ENCODE peak calls at places on chromosomes 3 and 15, in seven cellular contexts. One of them, this sample, is unnamed.
A peak's percentile ranks its signal among the peaks of the same experiment; 100 is the strongest.

GRCh38 chr15:80161473-80162016 is 8.7 kb downstream of the FAH start:
- DNase-seq in A549: no peak
- DNase-seq in heart right ventricle: no peak
- DNase-seq in neural progenitor cell: no peak
- DNase-seq in SK-N-SH: no peak
- DNase-seq in esophagus squamous epithelium: no peak
- DNase-seq in colonic mucosa: no peak
- DNase-seq in this sample: no peak

GRCh38 chr15:55343168-55343567 is 24.1 kb downstream of the PIGB start:
- DNase-seq in A549: no peak
- DNase-seq in neural progenitor cell: no peak
- DNase-seq in heart right ventricle: no peak
- DNase-seq in SK-N-SH: peak; percentile 74
- DNase-seq in esophagus squamous epithelium: no peak
- DNase-seq in colonic mucosa: no peak
- DNase-seq in this sample: no peak

GRCh38 chr15:40595773-40596172 is 1.7 kb downstream of the KNL1 start:
- DNase-seq in A549: no peak
- DNase-seq in SK-N-SH: no peak
- DNase-seq in colonic mucosa: no peak
- DNase-seq in esophagus squamous epithelium: no peak
- DNase-seq in neural progenitor cell: no peak
- DNase-seq in heart right ventricle: no peak
- DNase-seq in this sample: no peak

GRCh38 chr3:127551971-127552370 is 38.6 kb downstream of the TPRA1 start:
- DNase-seq in A549: no peak
- DNase-seq in colonic mucosa: no peak
- DNase-seq in SK-N-SH: peak; percentile 82
- DNase-seq in neural progenitor cell: no peak
- DNase-seq in heart right ventricle: no peak
- DNase-seq in esophagus squamous epithelium: no peak
- DNase-seq in this sample: no peak

GRCh38 chr15:67010898-67011619 is 54.3 kb upstream of the SMAD3 start:
- DNase-seq in SK-N-SH: no peak
- DNase-seq in heart right ventricle: no peak
- DNase-seq in neural progenitor cell: peak; percentile 43
- DNase-seq in colonic mucosa: no peak
- DNase-seq in esophagus squamous epithelium: no peak
- DNase-seq in A549: no peak
- DNase-seq in this sample: no peak

GRCh38 chr15:71186971-71187960 is 72.0 kb downstream of the THSD4 start:
- DNase-seq in esophagus squamous epithelium: no peak
- DNase-seq in colonic mucosa: no peak
- DNase-seq in A549: no peak
- DNase-seq in neural progenitor cell: peak; percentile 59
- DNase-seq in heart right ventricle: no peak
- DNase-seq in SK-N-SH: no peak
- DNase-seq in this sample: no peak

GRCh38 chr3:14869877-14870563 is 51.3 kb downstream of the FGD5 start:
- DNase-seq in colonic mucosa: no peak
- DNase-seq in esophagus squamous epithelium: no peak
- DNase-seq in heart right ventricle: no peak
- DNase-seq in SK-N-SH: no peak
- DNase-seq in neural progenitor cell: no peak
- DNase-seq in A549: no peak
- DNase-seq in this sample: no peak

GRCh38 chr3:149019581-149019980 is 28.2 kb downstream of the GYG1 start:
- DNase-seq in A549: no peak
- DNase-seq in esophagus squamous epithelium: no peak
- DNase-seq in colonic mucosa: no peak
- DNase-seq in heart right ventricle: no peak
- DNase-seq in neural progenitor cell: no peak
- DNase-seq in SK-N-SH: no peak
- DNase-seq in this sample: no peak

GRCh38 chr3:58322793-58323192 is 9.9 kb upstream of the PXK start:
- DNase-seq in SK-N-SH: no peak
- DNase-seq in esophagus squamous epithelium: no peak
- DNase-seq in heart right ventricle: no peak
- DNase-seq in colonic mucosa: no peak
- DNase-seq in A549: no peak
- DNase-seq in neural progenitor cell: no peak
- DNase-seq in this sample: no peak

GRCh38 chr3:105580551-105580950 is 213.8 kb downstream of the ALCAM start:
- DNase-seq in A549: no peak
- DNase-seq in neural progenitor cell: no peak
- DNase-seq in SK-N-SH: no peak
- DNase-seq in heart right ventricle: no peak
- DNase-seq in esophagus squamous epithelium: no peak
- DNase-seq in colonic mucosa: no peak
- DNase-seq in this sample: no peak

GRCh38 chr15:48646364-48646763 is 855 bp upstream of the FBN1 start:
- DNase-seq in colonic mucosa: no peak
- DNase-seq in neural progenitor cell: no peak
- DNase-seq in SK-N-SH: no peak
- DNase-seq in heart right ventricle: no peak
- DNase-seq in A549: no peak
- DNase-seq in esophagus squamous epithelium: no peak
- DNase-seq in this sample: no peak

GRCh38 chr3:71713041-71713440 is 12.2 kb downstream of the EIF4E3 start:
- DNase-seq in esophagus squamous epithelium: no peak
- DNase-seq in A549: no peak
- DNase-seq in SK-N-SH: no peak
- DNase-seq in neural progenitor cell: no peak
- DNase-seq in heart right ventricle: no peak
- DNase-seq in colonic mucosa: no peak
- DNase-seq in this sample: no peak

GRCh38 chr15:48266029-48266428 is 59.9 kb downstream of the SLC12A1 start:
- DNase-seq in esophagus squamous epithelium: no peak
- DNase-seq in neural progenitor cell: no peak
- DNase-seq in heart right ventricle: no peak
- DNase-seq in colonic mucosa: no peak
- DNase-seq in A549: no peak
- DNase-seq in SK-N-SH: no peak
- DNase-seq in this sample: no peak

GRCh38 chr3:160616721-160617120 is 51.4 kb upstream of the KPNA4 start:
- DNase-seq in neural progenitor cell: no peak
- DNase-seq in esophagus squamous epithelium: no peak
- DNase-seq in A549: no peak
- DNase-seq in heart right ventricle: peak; percentile 12
- DNase-seq in SK-N-SH: no peak
- DNase-seq in colonic mucosa: no peak
- DNase-seq in this sample: no peak

DNA sequence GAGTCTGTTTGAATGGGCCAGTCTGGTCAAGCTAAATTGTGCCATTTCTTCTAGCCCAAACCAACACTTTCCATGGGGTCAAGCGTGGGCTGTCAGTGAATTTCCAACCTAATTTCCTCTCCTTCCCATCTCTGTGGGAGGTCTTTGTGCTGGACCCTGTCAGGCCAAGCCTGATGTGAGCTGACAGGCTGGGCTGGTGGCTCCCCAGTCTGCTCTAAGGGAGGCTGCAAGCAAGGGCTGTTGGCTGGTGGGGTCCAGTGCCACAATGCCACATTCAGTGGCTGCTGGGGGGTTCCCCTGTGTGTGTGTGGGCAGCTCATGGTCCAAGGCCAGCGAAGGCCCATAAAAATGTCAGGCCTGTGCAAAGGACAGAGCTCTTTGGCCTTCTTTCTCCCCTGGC is 216.1 kb downstream of the OPA1 start:
- DNase-seq in esophagus squamous epithelium: no peak
- DNase-seq in A549: no peak
- DNase-seq in SK-N-SH: no peak
- DNase-seq in heart right ventricle: no peak
- DNase-seq in colonic mucosa: no peak
- DNase-seq in neural progenitor cell: peak; percentile 75
- DNase-seq in this sample: no peak
- H3K27ac ChIP-seq in esophagus squamous epithelium: no peak overlapping the region
- H3K27ac ChIP-seq in A549: no peak overlapping the region
- H3K27ac ChIP-seq in SK-N-SH: no peak overlapping the region
- H3K27ac ChIP-seq in heart right ventricle: no peak overlapping the region
- H3K27ac ChIP-seq in colonic mucosa: no peak overlapping the region
- H3K27ac ChIP-seq in neural progenitor cell: no peak overlapping the region
- H3K27ac ChIP-seq in this sample: no peak overlapping the region

DNA sequence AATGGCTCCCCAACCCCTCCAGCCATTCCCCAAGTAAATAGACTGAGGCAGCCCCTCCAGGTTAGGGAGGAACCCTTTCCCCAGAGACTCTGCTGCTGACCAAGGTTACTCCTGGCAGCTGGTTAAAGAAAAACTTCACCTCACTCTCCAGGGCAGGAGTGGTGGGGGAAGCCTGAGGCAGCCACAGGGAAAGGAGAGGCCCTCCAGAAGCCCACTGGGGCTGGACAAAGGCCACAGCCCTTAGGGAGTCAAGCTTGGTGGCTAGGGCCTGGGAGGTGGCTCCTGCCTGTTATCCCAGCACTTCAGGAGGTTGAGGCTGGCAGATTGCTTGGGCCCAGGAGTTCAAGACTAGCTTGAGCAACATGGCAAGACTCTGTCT is 923 bp downstream of the ACY1 start:
- DNase-seq in SK-N-SH: no peak
- DNase-seq in A549: no peak
- DNase-seq in colonic mucosa: no peak
- DNase-seq in neural progenitor cell: no peak
- DNase-seq in esophagus squamous epithelium: no peak
- DNase-seq in heart right ventricle: no peak
- DNase-seq in this sample: no peak
- H3K4me3 ChIP-seq in SK-N-SH: peak overlapping the region; percentile 90
- H3K4me3 ChIP-seq in A549: peak overlapping the region; percentile 51
- H3K4me3 ChIP-seq in colonic mucosa: no peak overlapping the region
- H3K4me3 ChIP-seq in neural progenitor cell: no peak overlapping the region
- H3K4me3 ChIP-seq in esophagus squamous epithelium: peak overlapping the region; percentile 73
- H3K4me3 ChIP-seq in heart right ventricle: no peak overlapping the region
- H3K4me3 ChIP-seq in this sample: no peak overlapping the region

GRCh38 chr15:85453144-85453872 is 72.9 kb downstream of the AKAP13 start:
- DNase-seq in A549: no peak
- DNase-seq in esophagus squamous epithelium: no peak
- DNase-seq in colonic mucosa: no peak
- DNase-seq in SK-N-SH: no peak
- DNase-seq in heart right ventricle: no peak
- DNase-seq in neural progenitor cell: no peak
- DNase-seq in this sample: no peak
- TF ChIP-seq CTCF in A549: no peak
- TF ChIP-seq CTCF in esophagus squamous epithelium: no peak
- TF ChIP-seq CTCF in colonic mucosa: no peak
- TF ChIP-seq CTCF in SK-N-SH: no peak
- TF ChIP-seq CTCF in heart right ventricle: no peak
- TF ChIP-seq CTCF in neural progenitor cell: no peak
- TF ChIP-seq CTCF in this sample: no peak

DNA sequence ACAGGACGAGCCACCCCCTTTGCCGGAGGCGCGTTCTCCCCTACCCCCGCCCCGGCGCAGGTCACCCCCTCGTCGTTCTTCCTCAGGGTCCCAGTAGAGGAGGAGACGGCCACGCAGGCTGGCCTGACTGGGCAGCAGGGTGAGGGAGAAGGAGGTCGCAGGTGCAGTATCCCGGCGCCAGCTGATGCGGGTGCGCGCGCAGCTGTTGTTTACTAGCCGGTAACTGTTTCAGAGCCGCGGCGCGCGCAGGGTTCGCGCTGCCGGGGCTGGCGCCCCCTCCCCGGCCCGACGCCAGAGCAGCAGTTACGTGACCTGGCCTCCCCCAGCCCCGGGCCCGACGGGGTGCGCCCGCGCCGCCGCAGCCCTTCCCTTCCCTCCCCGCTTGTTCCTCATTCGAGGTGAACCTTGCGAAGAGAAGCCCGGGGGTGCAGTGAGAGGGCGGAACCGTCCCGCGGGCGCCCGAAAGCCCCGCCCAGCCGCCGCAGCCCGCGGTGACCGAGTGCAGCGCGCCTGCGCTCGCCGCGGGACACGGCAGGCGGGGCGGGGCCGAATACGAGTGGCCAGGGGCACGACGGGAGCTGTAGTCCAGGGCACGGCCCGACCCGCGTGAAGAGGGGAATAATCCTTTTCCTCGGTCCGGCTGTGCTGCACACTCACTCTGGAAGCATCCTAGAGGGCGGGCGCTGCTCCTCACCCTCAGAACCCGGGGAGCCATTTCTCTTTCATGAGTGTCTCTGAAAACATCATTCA is at the start of gene SLC12A6:
- DNase-seq in heart right ventricle: peak; percentile 89
- DNase-seq in colonic mucosa: peak; percentile 92
- DNase-seq in A549: peak; percentile 90
- DNase-seq in SK-N-SH: peak; percentile 96
- DNase-seq in neural progenitor cell: peak; percentile 96
- DNase-seq in esophagus squamous epithelium: peak; percentile 79
- DNase-seq in this sample: peak; percentile 95
- H3K27ac ChIP-seq in heart right ventricle: peak within 1 kb of the TSS; percentile 97
- H3K27ac ChIP-seq in colonic mucosa: peak within 1 kb of the TSS; percentile 86
- H3K27ac ChIP-seq in A549: peak within 1 kb of the TSS; percentile 83
- H3K27ac ChIP-seq in SK-N-SH: peak within 1 kb of the TSS; percentile 59
- H3K27ac ChIP-seq in neural progenitor cell: peak within 1 kb of the TSS; percentile 82
- H3K27ac ChIP-seq in esophagus squamous epithelium: peak within 1 kb of the TSS; percentile 95
- H3K27ac ChIP-seq in this sample: peak within 1 kb of the TSS; percentile 92

GRCh38 chr3:124883766-124884473 is 3.2 kb downstream of the ITGB5 start:
- DNase-seq in SK-N-SH: no peak
- DNase-seq in heart right ventricle: no peak
- DNase-seq in colonic mucosa: no peak
- DNase-seq in esophagus squamous epithelium: no peak
- DNase-seq in neural progenitor cell: peak; percentile 56
- DNase-seq in A549: no peak
- DNase-seq in this sample: no peak

GRCh38 chr3:124883191-124883747 is 3.9 kb downstream of the ITGB5 start:
- DNase-seq in A549: no peak
- DNase-seq in neural progenitor cell: peak; percentile 71
- DNase-seq in colonic mucosa: no peak
- DNase-seq in esophagus squamous epithelium: no peak
- DNase-seq in heart right ventricle: no peak
- DNase-seq in SK-N-SH: no peak
- DNase-seq in this sample: no peak

GRCh38 chr3:124882749-124883148 is 4.4 kb downstream of the ITGB5 start:
- DNase-seq in SK-N-SH: no peak
- DNase-seq in neural progenitor cell: peak; percentile 84
- DNase-seq in esophagus squamous epithelium: no peak
- DNase-seq in heart right ventricle: no peak
- DNase-seq in colonic mucosa: no peak
- DNase-seq in A549: no peak
- DNase-seq in this sample: no peak

GRCh38 chr3:124879395-124879723 is 7.8 kb downstream of the ITGB5 start:
- DNase-seq in esophagus squamous epithelium: no peak
- DNase-seq in heart right ventricle: no peak
- DNase-seq in neural progenitor cell: no peak
- DNase-seq in A549: no peak
- DNase-seq in SK-N-SH: no peak
- DNase-seq in colonic mucosa: no peak
- DNase-seq in this sample: no peak

GRCh38 chr3:124881976-124882697 is 5.0 kb downstream of the ITGB5 start:
- DNase-seq in neural progenitor cell: no peak
- DNase-seq in A549: no peak
- DNase-seq in esophagus squamous epithelium: no peak
- DNase-seq in SK-N-SH: no peak
- DNase-seq in colonic mucosa: no peak
- DNase-seq in heart right ventricle: no peak
- DNase-seq in this sample: no peak
- H3K4me3 ChIP-seq in neural progenitor cell: peak overlapping the region; percentile 22
- H3K4me3 ChIP-seq in A549: no peak overlapping the region
- H3K4me3 ChIP-seq in esophagus squamous epithelium: no peak overlapping the region
- H3K4me3 ChIP-seq in SK-N-SH: no peak overlapping the region
- H3K4me3 ChIP-seq in colonic mucosa: no peak overlapping the region
- H3K4me3 ChIP-seq in heart right ventricle: no peak overlapping the region
- H3K4me3 ChIP-seq in this sample: no peak overlapping the region

GRCh38 chr3:17307889-17308288 is 423.1 kb downstream of the PLCL2 start:
- DNase-seq in heart right ventricle: no peak
- DNase-seq in colonic mucosa: no peak
- DNase-seq in neural progenitor cell: no peak
- DNase-seq in A549: no peak
- DNase-seq in SK-N-SH: no peak
- DNase-seq in esophagus squamous epithelium: no peak
- DNase-seq in this sample: no peak
- TF ChIP-seq CTCF in heart right ventricle: no peak
- TF ChIP-seq CTCF in colonic mucosa: no peak
- TF ChIP-seq CTCF in neural progenitor cell: peak; percentile 18
- TF ChIP-seq CTCF in A549: no peak
- TF ChIP-seq CTCF in SK-N-SH: no peak
- TF ChIP-seq CTCF in esophagus squamous epithelium: no peak
- TF ChIP-seq CTCF in this sample: no peak

GRCh38 chr3:20066079-20066478 is 25.8 kb downstream of the KAT2B start:
- DNase-seq in SK-N-SH: no peak
- DNase-seq in neural progenitor cell: no peak
- DNase-seq in colonic mucosa: no peak
- DNase-seq in esophagus squamous epithelium: no peak
- DNase-seq in A549: no peak
- DNase-seq in heart right ventricle: no peak
- DNase-seq in this sample: no peak
- H3K27ac ChIP-seq in SK-N-SH: no peak overlapping the region
- H3K27ac ChIP-seq in neural progenitor cell: no peak overlapping the region
- H3K27ac ChIP-seq in colonic mucosa: no peak overlapping the region
- H3K27ac ChIP-seq in esophagus squamous epithelium: no peak overlapping the region
- H3K27ac ChIP-seq in A549: no peak overlapping the region
- H3K27ac ChIP-seq in heart right ventricle: peak overlapping the region; percentile 6
- H3K27ac ChIP-seq in this sample: no peak overlapping the region